ENCODE peak calls at places on chromosomes 7 and 10, in four cellular contexts. R is K562, S is GM12878, Q is HepG2. N is an unnamed sample.

GRCh38 chr7:50394315-50394714 is 55.8 kb downstream of the FIGNL1 start:
- DNase-seq in R (no peak), S (no peak), Q (no peak), N (no peak)

GRCh38 chr10:6811153-6811552 is 231.1 kb upstream of the PRKCQ start:
- DNase-seq in R (no peak), S (no peak), Q (no peak), N (no peak)

GRCh38 chr7:149279111-149279743 is 17.2 kb downstream of the ZNF783 start:
- DNase-seq in R (no peak), S (no peak), Q (no peak), N (no peak)

GRCh38 chr7:132998763-132999162 is 83.1 kb downstream of the CHCHD3 start:
- DNase-seq in R (no peak), S (no peak), Q (no peak), N (no peak)

GRCh38 chr7:2968616-2969397 is 74.9 kb downstream of the CARD11 start:
- DNase-seq in R (no peak), S (no peak), Q (no peak), N (peak)

GRCh38 chr7:68147621-68148238 is 1151.1 kb downstream of the TYW1 start:
- DNase-seq in R (no peak), S (no peak), Q (no peak), N (no peak)

GRCh38 chr7:43711503-43711902 is 17.8 kb downstream of the COA1 start:
- DNase-seq in R (no peak), S (no peak), Q (no peak), N (no peak)

GRCh38 chr7:4416436-4417092 is 265.5 kb upstream of the FOXK1 start:
- DNase-seq in R (peak), S (no peak), Q (no peak), N (peak)

GRCh38 chr10:67818323-67818722 is 19.7 kb downstream of the DNAJC12 start:
- DNase-seq in R (no peak), S (no peak), Q (peak), N (no peak)

GRCh38 chr10:108187396-108188012 is 1023.0 kb upstream of the SORCS1 start:
- DNase-seq in R (no peak), S (no peak), Q (no peak), N (no peak)

GRCh38 chr10:74099836-74100235 is 50.8 kb downstream of the AP3M1 start:
- DNase-seq in R (no peak), S (no peak), Q (no peak), N (no peak)

GRCh38 chr7:50679218-50680007 is 103.3 kb downstream of the GRB10 start:
- DNase-seq in R (peak), S (no peak), Q (peak), N (peak)

GRCh38 chr7:37333075-37333474 is 115.6 kb downstream of the ELMO1 start:
- DNase-seq in R (no peak), S (no peak), Q (no peak), N (no peak)

GRCh38 chr10:72099054-72099921 is 10.9 kb upstream of the SPOCK2 start:
- DNase-seq in R (peak), S (no peak), Q (peak), N (no peak)

GRCh38 chr10:22340362-22341189 is 4.7 kb upstream of the SPAG6 start:
- DNase-seq in R (peak), S (peak), Q (peak), N (peak)

GRCh38 chr7:74396993-74397392 is 56.7 kb upstream of the GTF2IRD1 start:
- DNase-seq in R (no peak), S (no peak), Q (no peak), N (no peak)

GRCh38 chr10:126500866-126501265 is 112.6 kb upstream of the ADAM12 start:
- DNase-seq in R (no peak), S (no peak), Q (no peak), N (no peak)

GRCh38 chr7:50119815-50120637 is 27.0 kb upstream of the ZPBP start:
- DNase-seq in R (peak), S (no peak), Q (peak), N (peak)

GRCh38 chr10:606767-607544 is 82.5 kb downstream of the DIP2C start:
- DNase-seq in R (no peak), S (no peak), Q (no peak), N (no peak)

GRCh38 chr10:35216303-35216905 is 89.8 kb downstream of the CREM start:
- DNase-seq in R (no peak), S (no peak), Q (peak), N (no peak)

GRCh38 chr7:32163141-32163806 is 93.1 kb upstream of the PDE1C start:
- DNase-seq in R (peak), S (no peak), Q (no peak), N (no peak)

GRCh38 chr10:114930320-114930719 is 7.7 kb upstream of the TRUB1 start:
- DNase-seq in R (no peak), S (no peak), Q (no peak), N (no peak)

GRCh38 chr7:107615910-107616680 is 36.0 kb downstream of the BCAP29 start:
- DNase-seq in R (no peak), S (no peak), Q (no peak), N (no peak)

GRCh38 chr7:101854084-101854865 is 36.8 kb downstream of the CUX1 start:
- DNase-seq in R (no peak), S (no peak), Q (no peak), N (no peak)

GRCh38 chr10:13395540-13395939 is 47.4 kb upstream of the SEPHS1 start:
- DNase-seq in R (no peak), S (no peak), Q (no peak), N (no peak)

GRCh38 chr7:12770227-12770975 is 83.0 kb downstream of the ARL4A start:
- DNase-seq in R (no peak), S (no peak), Q (peak), N (no peak)

GRCh38 chr7:30322656-30323355 is 38.4 kb downstream of the ZNRF2 start:
- DNase-seq in R (peak), S (peak), Q (no peak), N (no peak)

GRCh38 chr7:146656988-146657387 is 540.4 kb downstream of the CNTNAP2 start:
- DNase-seq in R (no peak), S (no peak), Q (no peak), N (no peak)

GRCh38 chr10:44650576-44651394 is 260.4 kb upstream of the TMEM72 start:
- DNase-seq in R (no peak), S (no peak), Q (no peak), N (no peak)

GRCh38 chr10:118471863-118472262 is 123.6 kb downstream of the PRLHR start:
- DNase-seq in R (no peak), S (no peak), Q (no peak), N (no peak)

GRCh38 chr7:157822688-157823031 is 485.9 kb downstream of the DNAJB6 start:
- DNase-seq in R (no peak), S (no peak), Q (no peak), N (no peak)

GRCh38 chr7:77657427-77658331 is 38.6 kb upstream of the RSBN1L start:
- DNase-seq in R (peak), S (peak), Q (peak), N (peak)

GRCh38 chr7:28732037-28732869 is 225.9 kb downstream of the TRIL start:
- DNase-seq in R (no peak), S (no peak), Q (no peak), N (peak)

GRCh38 chr10:91944880-91945630 is 21.5 kb downstream of the BTAF1 start:
- DNase-seq in R (no peak), S (peak), Q (no peak), N (no peak)

GRCh38 chr7:88787777-88788176 is 7.8 kb downstream of the TEX47 start:
- DNase-seq in R (no peak), S (no peak), Q (no peak), N (no peak)
- TF ChIP-seq FOXK2 in R (no peak), S (no peak), Q (no peak), N (no peak)

GRCh38 chr10:122019414-122019975 is 30.5 kb downstream of the TACC2 start:
- DNase-seq in R (no peak), S (no peak), Q (no peak), N (peak)
- TF ChIP-seq BHLHE40 in R (no peak), S (no peak), Q (no peak), N (no peak)

GRCh38 chr10:99943908-99944307 is 65.8 kb downstream of the DNMBP start:
- DNase-seq in R (no peak), S (no peak), Q (no peak), N (no peak)

GRCh38 chr10:99944860-99945259 is 64.9 kb downstream of the DNMBP start:
- DNase-seq in R (no peak), S (no peak), Q (no peak), N (no peak)

GRCh38 chr10:99941942-99942835 is 67.6 kb downstream of the DNMBP start:
- DNase-seq in R (no peak), S (no peak), Q (no peak), N (no peak)

GRCh38 chr10:99945286-99945685 is 64.5 kb downstream of the DNMBP start:
- DNase-seq in R (no peak), S (no peak), Q (no peak), N (no peak)
- TF ChIP-seq SP1 in R (no peak), S (no peak), Q (no peak), N (no peak)

DNA sequence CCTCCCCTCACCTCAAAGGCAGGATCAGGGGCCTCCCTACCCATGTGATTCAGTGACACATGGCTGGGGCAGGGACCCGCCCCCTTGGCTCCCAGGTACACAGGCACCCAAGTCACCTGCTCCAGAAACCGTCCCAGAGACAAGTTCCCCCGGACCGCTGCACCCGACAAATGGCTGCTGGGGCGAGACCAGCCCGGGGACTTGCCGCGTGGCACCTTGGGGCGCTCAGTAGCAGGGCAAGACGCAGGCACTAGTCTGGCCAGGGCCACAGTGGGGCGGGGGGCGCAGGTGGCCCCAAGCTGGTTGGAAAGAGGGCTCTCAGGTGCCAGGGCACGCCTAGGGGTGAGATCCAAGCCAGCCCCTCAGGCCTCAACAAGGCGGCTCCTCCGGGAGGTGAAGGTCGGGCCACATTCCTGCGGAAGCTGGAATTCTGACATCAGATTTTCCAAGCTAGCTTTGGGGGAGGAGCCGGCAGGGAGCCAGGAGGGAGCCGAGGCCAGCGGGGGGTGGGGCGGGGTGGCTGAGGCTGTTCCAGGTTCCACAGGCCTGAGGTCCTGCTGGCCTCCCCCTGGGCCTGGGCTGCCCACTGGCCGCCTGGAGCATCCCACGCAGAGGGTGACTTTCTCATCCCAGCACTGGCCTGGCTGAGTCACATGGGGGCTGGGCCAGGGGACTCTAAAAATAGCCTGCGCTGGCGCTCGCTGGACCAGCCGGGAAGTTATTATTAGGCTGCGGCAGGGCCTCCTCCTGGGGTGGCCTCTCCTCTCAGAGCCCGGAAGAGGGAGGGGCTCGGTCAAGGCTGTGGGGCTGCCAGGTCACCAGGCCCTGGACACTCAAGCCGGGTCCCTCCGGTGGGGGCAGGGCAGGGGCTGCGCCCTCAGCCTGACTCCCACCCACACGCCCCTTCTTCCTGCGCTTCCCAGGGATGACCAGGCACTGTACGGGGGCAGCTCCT is 20.5 kb upstream of the INPP5A start:
- DNase-seq in R (peak), S (no peak), Q (peak), N (peak)
- TF ChIP-seq FOXK2 in R (no peak), S (no peak), Q (peak), N (no peak)

GRCh38 chr7:98339043-98339442 is 57.6 kb downstream of the BRI3 start:
- DNase-seq in R (no peak), S (no peak), Q (no peak), N (no peak)

GRCh38 chr7:98335411-98335977 is 54.0 kb downstream of the BRI3 start:
- DNase-seq in R (no peak), S (no peak), Q (no peak), N (no peak)

GRCh38 chr7:98338441-98338840 is 57.0 kb downstream of the BRI3 start:
- DNase-seq in R (no peak), S (no peak), Q (no peak), N (no peak)

GRCh38 chr7:98346515-98347069 is 54.3 kb downstream of the BAIAP2L1 start:
- DNase-seq in R (no peak), S (no peak), Q (no peak), N (no peak)

DNA sequence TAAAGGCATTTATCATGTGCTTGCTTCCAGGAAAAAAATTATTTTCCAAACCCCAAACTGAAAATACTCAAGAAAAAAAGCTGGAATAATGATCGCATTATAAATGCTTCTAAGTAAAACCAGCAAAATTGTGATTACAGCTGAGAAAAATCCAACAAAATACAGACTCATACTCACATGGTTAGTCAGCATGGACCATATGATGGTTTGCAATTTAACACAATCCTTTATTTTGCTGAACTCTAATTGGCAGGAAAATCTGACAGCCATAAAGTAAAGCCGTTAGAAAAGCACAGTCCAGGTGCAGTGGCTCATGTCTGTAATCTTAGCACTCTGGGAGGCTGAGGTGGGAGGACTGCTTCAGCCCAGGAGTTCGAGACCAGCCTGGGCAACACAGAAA is 59.6 kb downstream of the BRI3 start:
- DNase-seq in R (no peak), S (no peak), Q (no peak), N (no peak)
- TF ChIP-seq BHLHE40 in R (no peak), S (no peak), Q (no peak), N (no peak)

GRCh38 chr10:57715233-57715632 is 552.5 kb downstream of the IPMK start:
- DNase-seq in R (no peak), S (no peak), Q (no peak), N (no peak)

DNA sequence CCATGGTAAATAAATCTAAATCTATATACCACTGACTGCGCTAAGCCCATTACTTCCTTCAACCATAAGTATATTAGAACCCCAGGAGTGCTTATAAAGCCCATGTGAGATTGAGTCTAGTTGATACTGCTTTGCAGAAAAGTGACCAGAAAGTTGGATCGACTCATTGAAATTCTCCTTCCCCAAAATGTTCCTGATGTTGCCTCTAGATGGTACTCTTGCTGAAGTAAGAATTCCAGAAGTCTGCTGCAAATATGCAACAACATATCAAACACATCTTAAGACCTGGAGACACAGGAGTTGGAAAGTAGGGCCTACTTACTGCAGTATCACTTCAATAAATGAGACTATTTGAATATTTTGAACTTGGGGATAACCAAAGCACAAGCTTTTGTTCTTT is 550.8 kb downstream of the IPMK start:
- DNase-seq in R (no peak), S (no peak), Q (no peak), N (peak)
- TF ChIP-seq SP1 in R (no peak), S (no peak), Q (no peak), N (no peak)